ENCODE peak calls at places on chromosomes 4 and X, in four cellular contexts. One of them, this sample, is unnamed.

GRCh38 chr4:126291886-126292285 is 977.1 kb downstream of the FAT4 start:
- DNase-seq in K562: no peak
- DNase-seq in tibial nerve: no peak
- DNase-seq in upper lobe of left lung: no peak
- DNase-seq in this sample: no peak

GRCh38 chrX:120380699-120381098 is 18.8 kb downstream of the ATP1B4 start:
- DNase-seq in upper lobe of left lung: no peak
- DNase-seq in K562: peak
- DNase-seq in tibial nerve: no peak
- DNase-seq in this sample: no peak

GRCh38 chrX:70434914-70435586 is 9.6 kb upstream of the DLG3 start:
- DNase-seq in K562: peak
- DNase-seq in upper lobe of left lung: no peak
- DNase-seq in tibial nerve: no peak
- DNase-seq in this sample: no peak

GRCh38 chrX:48488034-48488433 is 12.0 kb downstream of the FTSJ1 start:
- DNase-seq in upper lobe of left lung: no peak
- DNase-seq in tibial nerve: no peak
- DNase-seq in K562: no peak
- DNase-seq in this sample: no peak

GRCh38 chrX:57906790-57907189 is 3.5 kb downstream of the ZXDA start:
- DNase-seq in upper lobe of left lung: no peak
- DNase-seq in tibial nerve: no peak
- DNase-seq in K562: no peak
- DNase-seq in this sample: no peak

GRCh38 chrX:72306085-72306801 is 529 bp upstream of the CITED1 start:
- DNase-seq in upper lobe of left lung: no peak
- DNase-seq in K562: peak
- DNase-seq in tibial nerve: no peak
- DNase-seq in this sample: no peak

GRCh38 chr4:5632571-5632970 is 75.8 kb downstream of the EVC2 start:
- DNase-seq in tibial nerve: no peak
- DNase-seq in upper lobe of left lung: no peak
- DNase-seq in K562: no peak
- DNase-seq in this sample: no peak

GRCh38 chr4:105555409-105555808 is 3.0 kb downstream of the ARHGEF38 start:
- DNase-seq in tibial nerve: no peak
- DNase-seq in upper lobe of left lung: no peak
- DNase-seq in K562: no peak
- DNase-seq in this sample: no peak

GRCh38 chr4:107951551-107951950 is 20.2 kb downstream of the CYP2U1 start:
- DNase-seq in tibial nerve: no peak
- DNase-seq in upper lobe of left lung: no peak
- DNase-seq in K562: no peak
- DNase-seq in this sample: no peak

DNA sequence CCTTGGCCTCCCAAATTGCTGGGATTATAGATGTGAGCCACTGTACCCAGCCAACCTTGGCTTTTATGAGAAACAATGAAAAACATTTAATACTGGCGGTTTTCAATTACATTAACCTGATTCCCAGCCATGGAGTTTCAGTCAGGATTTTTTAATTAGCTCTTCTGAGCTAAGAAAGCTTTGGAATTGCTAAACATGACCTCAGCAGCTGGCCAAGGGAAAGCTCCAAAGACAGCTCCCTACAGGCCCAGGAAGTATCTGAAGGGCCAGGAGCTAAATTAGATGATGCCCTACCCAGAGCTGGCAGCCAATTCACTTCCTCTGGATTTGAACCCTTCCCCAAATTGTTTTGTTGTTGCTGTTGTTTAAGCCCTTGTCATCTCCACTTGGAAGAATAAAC is 26.5 kb upstream of the FUNDC1 start:
- DNase-seq in tibial nerve: no peak
- DNase-seq in K562: no peak
- DNase-seq in upper lobe of left lung: no peak
- DNase-seq in this sample: no peak
- TF ChIP-seq EP300 in tibial nerve: no peak
- TF ChIP-seq EP300 in K562: no peak
- TF ChIP-seq EP300 in upper lobe of left lung: no peak
- TF ChIP-seq EP300 in this sample: no peak

DNA sequence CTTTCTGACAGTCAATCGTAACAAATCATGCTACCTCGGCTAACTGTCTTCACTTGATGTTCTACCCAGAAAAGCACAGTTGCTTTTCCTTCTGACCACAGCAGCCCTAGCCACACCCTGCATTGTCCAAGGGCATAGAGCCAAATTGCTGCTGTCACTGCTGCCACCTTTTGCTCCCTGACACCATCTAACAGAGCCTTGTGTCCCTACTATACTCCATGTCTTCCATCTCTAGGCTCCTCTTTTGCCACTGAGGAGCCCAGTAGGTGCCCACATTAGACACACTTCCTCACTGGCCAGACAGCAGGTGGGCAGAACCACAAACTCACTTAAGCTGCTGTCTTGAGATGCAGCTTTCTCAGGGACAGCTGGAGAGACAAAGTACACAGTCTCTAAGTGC is 91.4 kb downstream of the ANXA3 start:
- DNase-seq in tibial nerve: no peak
- DNase-seq in upper lobe of left lung: no peak
- DNase-seq in K562: peak
- DNase-seq in this sample: peak
- TF ChIP-seq EP300 in tibial nerve: no peak
- TF ChIP-seq EP300 in upper lobe of left lung: no peak
- TF ChIP-seq EP300 in K562: peak
- TF ChIP-seq EP300 in this sample: no peak

GRCh38 chr4:2799971-2800690 is 7.2 kb downstream of the SH3BP2 start:
- DNase-seq in K562: no peak
- DNase-seq in tibial nerve: no peak
- DNase-seq in upper lobe of left lung: peak
- DNase-seq in this sample: peak

GRCh38 chr4:2798399-2799301 is 5.8 kb downstream of the SH3BP2 start:
- DNase-seq in upper lobe of left lung: peak
- DNase-seq in tibial nerve: peak
- DNase-seq in K562: no peak
- DNase-seq in this sample: peak

GRCh38 chr4:2802618-2803531 is 10.0 kb downstream of the SH3BP2 start:
- DNase-seq in tibial nerve: no peak
- DNase-seq in upper lobe of left lung: peak
- DNase-seq in K562: no peak
- DNase-seq in this sample: peak

GRCh38 chr4:2799444-2799911 is 6.6 kb downstream of the SH3BP2 start:
- DNase-seq in tibial nerve: peak
- DNase-seq in upper lobe of left lung: peak
- DNase-seq in K562: no peak
- DNase-seq in this sample: peak

GRCh38 chr4:2800691-2801596 is 8.1 kb downstream of the SH3BP2 start:
- DNase-seq in tibial nerve: peak
- DNase-seq in upper lobe of left lung: peak
- DNase-seq in K562: peak
- DNase-seq in this sample: peak
- TF ChIP-seq EP300 in tibial nerve: peak
- TF ChIP-seq EP300 in upper lobe of left lung: no peak
- TF ChIP-seq EP300 in K562: no peak
- TF ChIP-seq EP300 in this sample: no peak

DNA sequence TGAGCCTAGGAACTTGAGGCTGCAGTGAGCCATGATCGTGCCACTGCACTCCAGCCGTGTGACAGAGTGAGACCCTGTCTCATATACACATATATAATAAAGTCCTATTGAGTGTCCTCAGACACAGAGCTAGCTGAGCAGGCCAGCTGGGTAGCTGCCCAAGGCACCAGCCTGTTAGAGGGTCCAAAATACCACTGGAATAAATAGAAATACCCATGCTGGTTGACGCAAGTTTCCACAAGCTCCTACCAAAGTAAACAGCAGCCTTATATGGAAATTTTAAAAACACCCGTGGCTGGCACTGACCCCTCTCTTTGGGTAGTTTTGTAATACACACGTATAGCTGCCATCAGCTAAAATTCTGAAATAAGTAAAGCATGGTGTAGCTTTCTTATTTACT is 348.6 kb downstream of the BCOR start:
- DNase-seq in K562: no peak
- DNase-seq in upper lobe of left lung: no peak
- DNase-seq in tibial nerve: no peak
- DNase-seq in this sample: no peak
- TF ChIP-seq EP300 in K562: no peak
- TF ChIP-seq EP300 in upper lobe of left lung: no peak
- TF ChIP-seq EP300 in tibial nerve: no peak
- TF ChIP-seq EP300 in this sample: no peak

GRCh38 chr4:13988347-13989265 is 361.1 kb upstream of the BOD1L1 start:
- DNase-seq in upper lobe of left lung: no peak
- DNase-seq in K562: no peak
- DNase-seq in tibial nerve: peak
- DNase-seq in this sample: no peak
- TF ChIP-seq EP300 in upper lobe of left lung: no peak
- TF ChIP-seq EP300 in K562: no peak
- TF ChIP-seq EP300 in tibial nerve: no peak
- TF ChIP-seq EP300 in this sample: no peak

GRCh38 chr4:181846934-181847333 is 396.3 kb upstream of the TENM3 start:
- DNase-seq in upper lobe of left lung: no peak
- DNase-seq in tibial nerve: no peak
- DNase-seq in K562: no peak
- DNase-seq in this sample: no peak

GRCh38 chr4:181848357-181848756 is 394.8 kb upstream of the TENM3 start:
- DNase-seq in K562: no peak
- DNase-seq in tibial nerve: no peak
- DNase-seq in upper lobe of left lung: no peak
- DNase-seq in this sample: no peak

GRCh38 chr4:181854142-181854541 is 389.1 kb upstream of the TENM3 start:
- DNase-seq in tibial nerve: no peak
- DNase-seq in K562: no peak
- DNase-seq in upper lobe of left lung: no peak
- DNase-seq in this sample: no peak

GRCh38 chr4:181845617-181846016 is 397.6 kb upstream of the TENM3 start:
- DNase-seq in tibial nerve: no peak
- DNase-seq in upper lobe of left lung: no peak
- DNase-seq in K562: no peak
- DNase-seq in this sample: no peak

GRCh38 chr4:181849472-181849871 is 393.7 kb upstream of the TENM3 start:
- DNase-seq in K562: no peak
- DNase-seq in tibial nerve: no peak
- DNase-seq in upper lobe of left lung: no peak
- DNase-seq in this sample: no peak
- TF ChIP-seq EP300 in K562: no peak
- TF ChIP-seq EP300 in tibial nerve: no peak
- TF ChIP-seq EP300 in upper lobe of left lung: no peak
- TF ChIP-seq EP300 in this sample: no peak

GRCh38 chrX:43003204-43003565 is 225.2 kb upstream of the PPP1R2C start:
- DNase-seq in tibial nerve: no peak
- DNase-seq in upper lobe of left lung: no peak
- DNase-seq in K562: no peak
- DNase-seq in this sample: no peak
- TF ChIP-seq EP300 in tibial nerve: no peak
- TF ChIP-seq EP300 in upper lobe of left lung: no peak
- TF ChIP-seq EP300 in K562: no peak
- TF ChIP-seq EP300 in this sample: no peak

This sample was measured in transverse colon.